ENCODE peak calls at places on chromosomes 4 and X, in eight cellular contexts. M, Q, B, L, X, F, U and N are unnamed samples.

GRCh38 chrX:151828434-151829080 is 84.1 kb upstream of the MAGEA4 start:
- DNase-seq in M (no peak), Q (peak), B (no peak), L (no peak), X (no peak), F (no peak), U (no peak), N (peak)

GRCh38 chr4:25694466-25694865 is 38.8 kb downstream of the SLC34A2 start:
- DNase-seq in M (peak), Q (no peak), B (no peak), L (no peak), X (no peak), F (no peak), U (no peak), N (no peak)

GRCh38 chr4:176270669-176271068 is 1.6 kb upstream of the ASB5 start:
- DNase-seq in M (peak), Q (peak), B (peak), L (peak), X (no peak), F (no peak), U (no peak), N (peak)

GRCh38 chrX:75278991-75279390 is 5.1 kb downstream of the UPRT start:
- DNase-seq in M (peak), Q (no peak), B (no peak), L (no peak), X (no peak), F (no peak), U (no peak), N (no peak)

GRCh38 chr4:155972098-155972497 is 18.4 kb upstream of the CTSO start:
- DNase-seq in M (peak), Q (peak), B (no peak), L (no peak), X (no peak), F (no peak), U (no peak), N (no peak)

GRCh38 chr4:184251680-184252000 is 34.0 kb upstream of the ENPP6 start:
- DNase-seq in M (no peak), Q (no peak), B (no peak), L (no peak), X (no peak), F (no peak), U (no peak), N (no peak)

GRCh38 chr4:19945979-19946380 is 305.7 kb upstream of the SLIT2 start:
- DNase-seq in M (peak), Q (peak), B (peak), L (peak), X (no peak), F (no peak), U (no peak), N (peak)

GRCh38 chr4:25351777-25352421 is 25.2 kb upstream of the ANAPC4 start:
- DNase-seq in M (peak), Q (peak), B (no peak), L (peak), X (no peak), F (no peak), U (no peak), N (peak)

GRCh38 chrX:155761185-155761584 is 120.0 kb upstream of the VAMP7 start:
- DNase-seq in M (no peak), Q (no peak), B (no peak), L (no peak), X (no peak), F (no peak), U (no peak), N (no peak)

GRCh38 chr4:146638801-146639351 is at the start of gene POU4F2:
- DNase-seq in M (peak), Q (no peak), B (no peak), L (no peak), X (no peak), F (no peak), U (no peak), N (peak)

GRCh38 chr4:187071896-187072295 is 348.2 kb upstream of the FAT1 start:
- DNase-seq in M (no peak), Q (no peak), B (no peak), L (no peak), X (no peak), F (no peak), U (no peak), N (no peak)

GRCh38 chrX:11188664-11189063 is 77.5 kb downstream of the HCCS start:
- DNase-seq in M (peak), Q (peak), B (peak), L (no peak), X (no peak), F (no peak), U (no peak), N (peak)

GRCh38 chr4:21192367-21192766 is 492.1 kb downstream of the PACRGL start:
- DNase-seq in M (no peak), Q (no peak), B (no peak), L (no peak), X (no peak), F (no peak), U (no peak), N (no peak)
- TF ChIP-seq CTCF in M (no peak), Q (no peak), B (no peak), L (no peak), X (no peak), F (no peak), U (no peak), N (no peak)

GRCh38 chr4:80069108-80069836 is 3.8 kb downstream of the ANTXR2 start:
- DNase-seq in M (no peak), Q (peak), B (no peak), L (no peak), X (no peak), F (no peak), U (no peak), N (no peak)
- H3K4me3 ChIP-seq in M (peak), Q (no peak), B (peak), L (peak), X (no peak), F (no peak), U (peak), N (no peak)

GRCh38 chrX:68183612-68184214 is 249.6 kb downstream of the OPHN1 start:
- DNase-seq in M (peak), Q (peak), B (no peak), L (no peak), X (no peak), F (no peak), U (no peak), N (peak)
- TF ChIP-seq CTCF in M (peak), Q (peak), B (peak), L (peak), X (peak), F (no peak), U (peak), N (peak)

GRCh38 chr4:181566490-181566889 is 676.7 kb upstream of the TENM3 start:
- DNase-seq in M (peak), Q (no peak), B (peak), L (peak), X (no peak), F (no peak), U (no peak), N (no peak)
- H3K4me3 ChIP-seq in M (no peak), Q (no peak), B (no peak), L (no peak), X (no peak), F (no peak), U (no peak), N (no peak)

DNA sequence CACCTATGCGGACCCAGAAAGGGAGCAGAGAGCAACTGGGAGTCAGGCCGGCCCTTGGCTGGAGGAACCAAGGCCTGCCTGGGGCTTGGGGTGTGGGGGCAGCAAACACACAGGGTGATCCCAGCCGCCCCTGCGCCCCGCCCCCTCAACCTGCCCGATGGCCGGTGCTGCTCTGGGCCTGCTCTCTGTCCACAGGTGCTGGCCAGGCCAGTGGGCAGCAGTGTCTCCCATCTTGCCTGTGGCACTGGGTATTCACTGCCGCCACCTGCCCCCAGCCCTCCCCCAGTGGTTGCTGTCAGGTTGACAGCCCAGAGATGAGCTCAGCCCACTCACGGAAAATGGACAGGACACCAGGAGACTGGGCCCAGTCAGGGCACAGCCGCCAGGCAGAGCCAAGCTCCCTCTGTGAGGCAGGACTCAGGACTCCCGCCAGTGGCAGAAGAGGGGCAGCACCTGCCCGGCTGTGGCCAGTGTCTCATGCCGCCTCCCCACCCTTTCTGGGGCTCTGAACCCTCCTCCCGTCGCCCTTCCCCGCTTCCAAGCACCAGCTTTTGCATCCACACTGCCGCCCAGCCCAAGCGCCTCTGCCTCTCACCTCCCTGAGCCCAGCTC is 4.7 kb downstream of the NKX1-1 start:
- DNase-seq in M (no peak), Q (no peak), B (no peak), L (no peak), X (no peak), F (no peak), U (no peak), N (no peak)
- TF ChIP-seq CTCF in M (no peak), Q (no peak), B (no peak), L (no peak), X (no peak), F (no peak), U (no peak), N (no peak)

GRCh38 chrX:154731881-154732280 is 19.0 kb downstream of the GAB3 start:
- DNase-seq in M (peak), Q (no peak), B (no peak), L (no peak), X (no peak), F (no peak), U (no peak), N (no peak)

GRCh38 chrX:154731203-154731602 is 19.7 kb downstream of the GAB3 start:
- DNase-seq in M (no peak), Q (no peak), B (no peak), L (no peak), X (no peak), F (no peak), U (no peak), N (no peak)

GRCh38 chrX:154733072-154733425 is 17.8 kb downstream of the GAB3 start:
- DNase-seq in M (no peak), Q (peak), B (no peak), L (no peak), X (no peak), F (no peak), U (no peak), N (peak)

GRCh38 chrX:154734101-154734781 is 16.6 kb downstream of the GAB3 start:
- DNase-seq in M (peak), Q (peak), B (no peak), L (no peak), X (no peak), F (peak), U (no peak), N (peak)

GRCh38 chrX:154732421-154733071 is 18.3 kb downstream of the GAB3 start:
- DNase-seq in M (peak), Q (peak), B (no peak), L (no peak), X (no peak), F (no peak), U (no peak), N (peak)
- H3K4me3 ChIP-seq in M (no peak), Q (no peak), B (no peak), L (no peak), X (no peak), F (no peak), U (no peak), N (no peak)

GRCh38 chr4:15295421-15296162 is 132.2 kb upstream of the C1QTNF7 start:
- DNase-seq in M (peak), Q (no peak), B (peak), L (no peak), X (no peak), F (no peak), U (no peak), N (no peak)

GRCh38 chr4:15291133-15291532 is 136.7 kb upstream of the C1QTNF7 start:
- DNase-seq in M (peak), Q (peak), B (no peak), L (no peak), X (no peak), F (no peak), U (no peak), N (peak)

GRCh38 chr4:15294832-15295231 is 133.0 kb upstream of the C1QTNF7 start:
- DNase-seq in M (no peak), Q (no peak), B (no peak), L (no peak), X (no peak), F (no peak), U (no peak), N (no peak)

GRCh38 chr4:15293678-15294077 is 134.2 kb upstream of the C1QTNF7 start:
- DNase-seq in M (no peak), Q (no peak), B (no peak), L (no peak), X (no peak), F (no peak), U (no peak), N (no peak)

DNA sequence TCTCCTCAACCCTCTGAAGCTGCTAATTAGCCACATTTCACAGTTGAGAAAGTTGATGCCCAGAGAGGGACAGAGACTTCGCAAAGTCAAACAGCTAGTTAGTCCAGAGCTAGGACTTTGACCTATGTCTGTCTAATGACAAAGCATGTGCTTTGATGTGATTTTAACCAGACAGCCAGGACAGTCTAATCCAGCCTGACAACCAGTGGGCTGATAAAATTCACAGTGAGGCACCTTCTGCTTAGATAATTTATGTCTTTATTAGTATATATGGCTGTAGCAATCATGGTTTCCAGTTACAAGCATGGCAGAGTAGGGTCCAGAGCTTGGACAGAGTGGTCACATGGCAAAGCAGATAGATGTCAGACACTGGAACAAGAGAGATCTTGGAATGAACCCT is 133.6 kb upstream of the C1QTNF7 start:
- DNase-seq in M (no peak), Q (no peak), B (no peak), L (no peak), X (no peak), F (no peak), U (no peak), N (no peak)
- TF ChIP-seq CTCF in M (no peak), Q (no peak), B (no peak), L (no peak), X (no peak), F (no peak), U (no peak), N (no peak)

DNA sequence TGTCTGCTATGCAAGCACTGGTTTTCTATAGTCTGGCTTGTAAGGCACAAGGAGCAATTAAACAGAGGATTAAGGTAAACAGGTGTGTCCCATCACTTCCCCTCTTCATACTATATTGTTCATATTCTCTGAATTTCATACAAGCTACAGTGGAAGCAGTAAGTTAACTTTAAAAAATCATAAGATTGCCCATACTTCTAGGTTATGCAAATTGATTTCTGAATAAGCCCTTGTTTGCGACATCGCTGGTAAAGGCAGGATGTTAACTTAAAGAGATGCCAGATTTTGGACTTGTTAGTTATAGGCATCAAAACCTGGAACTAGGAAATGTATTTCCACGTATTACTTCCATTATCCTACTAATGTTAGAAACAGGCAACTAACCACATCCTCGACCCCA is 1.0 kb upstream of the TMEM131L start:
- DNase-seq in M (no peak), Q (no peak), B (no peak), L (no peak), X (no peak), F (no peak), U (no peak), N (peak)
- H3K4me3 ChIP-seq in M (no peak), Q (peak), B (peak), L (peak), X (peak), F (no peak), U (peak), N (peak)

GRCh38 chrX:70762285-70762684 is 146.2 kb downstream of the TEX11 start:
- DNase-seq in M (no peak), Q (no peak), B (no peak), L (no peak), X (no peak), F (no peak), U (no peak), N (peak)
- TF ChIP-seq CTCF in M (no peak), Q (no peak), B (no peak), L (no peak), X (no peak), F (no peak), U (no peak), N (no peak)

DNA sequence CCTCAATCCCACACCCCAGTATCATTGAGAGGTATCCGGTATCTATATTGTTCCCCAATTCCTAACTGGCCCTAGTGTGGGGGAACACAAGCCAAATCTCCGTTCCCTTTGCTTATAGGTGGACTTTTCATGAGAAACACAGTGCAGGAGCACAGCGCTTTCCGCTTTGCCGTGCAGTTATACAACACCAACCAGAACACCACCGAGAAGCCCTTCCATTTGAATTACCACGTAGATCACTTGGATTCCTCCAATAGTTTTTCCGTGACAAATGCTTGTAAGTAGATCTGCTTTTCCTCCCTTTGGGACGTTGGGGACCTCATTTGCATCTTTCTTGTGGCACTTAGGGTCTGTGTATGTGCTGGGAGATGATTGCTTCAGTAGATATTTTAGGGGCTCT is 1.6 kb downstream of the GRIA3 start:
- DNase-seq in M (no peak), Q (no peak), B (no peak), L (no peak), X (no peak), F (no peak), U (no peak), N (no peak)
- H3K4me3 ChIP-seq in M (no peak), Q (no peak), B (peak), L (no peak), X (peak), F (no peak), U (no peak), N (peak)